ENCODE peak calls at places on chromosome 15, in eight cellular contexts. G is transverse colon, N is heart left ventricle, X is fibroblast of lung, Q is cardiac muscle cell, S is IMR-90, H is breast epithelium, O is fibroblast of mammary gland. F is an unnamed sample.
A peak's percentile ranks its signal among the peaks of the same experiment; 100 is the strongest.

GRCh38 chr15:94411279-94411678 is 179.9 kb downstream of the MCTP2 start:
- DNase-seq in G (no peak), N (no peak), X (no peak), Q (no peak), S (no peak), H (no peak), O (no peak), F (no peak)

GRCh38 chr15:60590935-60591490 is 112.1 kb upstream of the ICE2 start:
- DNase-seq in G (peak; percentile 55), N (peak; percentile 58), X (peak; percentile 25), Q (peak; percentile 73), S (peak; percentile 36), H (peak; percentile 24), O (peak; percentile 29), F (peak; percentile 57)

GRCh38 chr15:93103823-93104222 is 14.8 kb upstream of the RGMA start:
- DNase-seq in G (no peak), N (no peak), X (no peak), Q (no peak), S (no peak), H (no peak), O (no peak), F (no peak)

GRCh38 chr15:58980351-58980939 is 7.0 kb upstream of the RNF111 start:
- DNase-seq in G (no peak), N (no peak), X (peak; percentile 30), Q (peak; percentile 27), S (peak; percentile 56), H (no peak), O (peak; percentile 64), F (no peak)

GRCh38 chr15:66369773-66370651 is 13.5 kb upstream of the TIPIN start:
- DNase-seq in G (no peak), N (no peak), X (peak; percentile 9), Q (no peak), S (peak; percentile 20), H (no peak), O (no peak), F (no peak)

GRCh38 chr15:83698294-83698693 is 44.4 kb downstream of the ADAMTSL3 start:
- DNase-seq in G (peak; percentile 46), N (peak; percentile 83), X (no peak), Q (no peak), S (peak; percentile 42), H (peak; percentile 30), O (peak; percentile 92), F (no peak)

GRCh38 chr15:43239732-43240491 is 19.1 kb upstream of the EPB42 start:
- DNase-seq in G (no peak), N (no peak), X (peak; percentile 83), Q (no peak), S (no peak), H (no peak), O (no peak), F (no peak)

GRCh38 chr15:41483115-41483514 is 10.6 kb upstream of the ITPKA start:
- DNase-seq in G (no peak), N (no peak), X (no peak), Q (no peak), S (no peak), H (no peak), O (no peak), F (no peak)

GRCh38 chr15:68353418-68354145 is 76.0 kb downstream of the FEM1B start:
- DNase-seq in G (no peak), N (peak; percentile 48), X (peak; percentile 65), Q (no peak), S (peak; percentile 28), H (no peak), O (peak; percentile 39), F (no peak)

GRCh38 chr15:94174399-94174802 is 57.0 kb upstream of the MCTP2 start:
- DNase-seq in G (no peak), N (no peak), X (peak; percentile 65), Q (no peak), S (peak; percentile 87), H (no peak), O (peak; percentile 43), F (no peak)

GRCh38 chr15:48459571-48460461 is 128.6 kb downstream of the DUT start:
- DNase-seq in G (no peak), N (no peak), X (peak; percentile 86), Q (no peak), S (peak; percentile 79), H (no peak), O (peak; percentile 95), F (no peak)

GRCh38 chr15:90232941-90233700 is 620 bp downstream of the CIB1 start:
- DNase-seq in G (peak; percentile 87), N (peak; percentile 63), X (peak; percentile 42), Q (peak; percentile 73), S (peak; percentile 26), H (peak; percentile 53), O (peak; percentile 51), F (peak; percentile 53)

GRCh38 chr15:25795712-25796111 is 67.4 kb downstream of the ATP10A start:
- DNase-seq in G (no peak), N (no peak), X (no peak), Q (no peak), S (no peak), H (no peak), O (no peak), F (no peak)

GRCh38 chr15:39687965-39688364 is 94.7 kb downstream of the FSIP1 start:
- DNase-seq in G (no peak), N (no peak), X (no peak), Q (no peak), S (no peak), H (no peak), O (no peak), F (no peak)

GRCh38 chr15:39583586-39584265 is 2.8 kb downstream of the THBS1 start:
- DNase-seq in G (peak; percentile 75), N (no peak), X (peak; percentile 43), Q (peak; percentile 38), S (peak; percentile 73), H (no peak), O (peak; percentile 60), F (no peak)

GRCh38 chr15:99731336-99732267 is 1.6 kb downstream of the LYSMD4 start:
- DNase-seq in G (no peak), N (peak; percentile 36), X (no peak), Q (no peak), S (no peak), H (peak; percentile 23), O (no peak), F (no peak)
- H3K4me3 ChIP-seq in G (peak overlapping the region; percentile 99), N (peak overlapping the region; percentile 95), X (peak overlapping the region; percentile 56), Q (peak overlapping the region; percentile 70), S (peak overlapping the region; percentile 90), H (peak overlapping the region; percentile 95), O (peak overlapping the region; percentile 71), F (peak overlapping the region; percentile 69)

GRCh38 chr15:73750951-73751350 is 2.2 kb downstream of the INSYN1 start:
- DNase-seq in G (no peak), N (no peak), X (no peak), Q (no peak), S (no peak), H (no peak), O (no peak), F (no peak)

GRCh38 chr15:73753250-73754130 is at the start of gene INSYN1:
- DNase-seq in G (peak; percentile 16), N (peak; percentile 79), X (peak; percentile 54), Q (peak; percentile 75), S (no peak), H (no peak), O (peak; percentile 6), F (no peak)

GRCh38 chr15:73751481-73751880 is 1.7 kb downstream of the INSYN1 start:
- DNase-seq in G (no peak), N (no peak), X (no peak), Q (no peak), S (no peak), H (no peak), O (no peak), F (no peak)

GRCh38 chr15:73752817-73753214 is 335 bp downstream of the INSYN1 start:
- DNase-seq in G (no peak), N (no peak), X (peak; percentile 15), Q (peak; percentile 66), S (no peak), H (no peak), O (no peak), F (no peak)

DNA sequence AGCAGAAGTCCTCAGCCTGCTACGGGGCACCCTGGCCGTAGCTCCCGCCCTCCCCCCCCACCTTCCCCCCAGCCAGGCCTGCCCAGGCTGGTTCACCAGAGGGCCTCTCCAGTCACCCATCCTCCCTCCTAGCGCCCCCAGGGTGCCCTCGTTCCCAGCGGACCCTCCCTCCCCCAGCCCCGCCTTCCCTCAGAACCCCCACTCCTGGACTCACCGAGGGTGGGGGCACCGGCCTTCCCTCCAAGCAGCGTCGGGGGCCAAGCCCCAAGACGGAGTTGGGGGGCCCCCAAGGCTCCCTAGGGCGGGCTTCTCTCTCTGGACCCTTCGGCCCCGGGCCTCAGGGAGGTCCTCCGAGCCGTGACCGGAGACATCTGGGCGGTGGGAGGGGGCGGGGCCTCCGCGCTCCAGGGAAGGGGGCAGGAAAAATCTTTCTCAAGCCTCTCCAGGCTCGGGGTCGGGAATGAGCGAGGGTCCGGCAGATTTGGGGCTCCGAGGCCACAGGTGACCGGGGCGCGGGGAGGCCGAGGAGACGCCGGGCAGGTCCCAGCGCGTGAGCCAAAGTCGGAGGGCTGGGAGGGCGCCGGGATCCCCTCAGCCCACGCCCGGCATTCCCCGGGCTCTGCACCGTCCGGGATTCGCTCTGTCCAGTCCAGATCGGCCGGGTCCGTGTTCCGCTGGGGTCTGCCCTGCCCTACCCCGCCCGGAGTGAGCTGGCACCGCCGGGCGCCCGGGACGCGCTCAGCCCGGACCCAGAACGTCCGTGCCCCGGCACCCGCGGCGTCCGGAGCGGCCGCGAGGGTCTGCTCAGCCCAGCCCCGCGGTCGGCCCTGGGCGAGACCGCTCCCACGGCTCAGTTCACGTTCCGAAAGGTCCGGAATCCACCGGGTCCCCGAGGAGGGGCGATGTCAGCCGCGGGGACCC is 995 bp downstream of the INSYN1 start:
- DNase-seq in G (no peak), N (no peak), X (peak; percentile 6), Q (peak; percentile 38), S (no peak), H (no peak), O (no peak), F (no peak)
- H3K4me3 ChIP-seq in G (peak overlapping the region; percentile 50), N (peak overlapping the region; percentile 68), X (no peak overlapping the region), Q (peak overlapping the region; percentile 54), S (peak overlapping the region; percentile 37), H (peak overlapping the region; percentile 60), O (no peak overlapping the region), F (no peak overlapping the region)

DNA sequence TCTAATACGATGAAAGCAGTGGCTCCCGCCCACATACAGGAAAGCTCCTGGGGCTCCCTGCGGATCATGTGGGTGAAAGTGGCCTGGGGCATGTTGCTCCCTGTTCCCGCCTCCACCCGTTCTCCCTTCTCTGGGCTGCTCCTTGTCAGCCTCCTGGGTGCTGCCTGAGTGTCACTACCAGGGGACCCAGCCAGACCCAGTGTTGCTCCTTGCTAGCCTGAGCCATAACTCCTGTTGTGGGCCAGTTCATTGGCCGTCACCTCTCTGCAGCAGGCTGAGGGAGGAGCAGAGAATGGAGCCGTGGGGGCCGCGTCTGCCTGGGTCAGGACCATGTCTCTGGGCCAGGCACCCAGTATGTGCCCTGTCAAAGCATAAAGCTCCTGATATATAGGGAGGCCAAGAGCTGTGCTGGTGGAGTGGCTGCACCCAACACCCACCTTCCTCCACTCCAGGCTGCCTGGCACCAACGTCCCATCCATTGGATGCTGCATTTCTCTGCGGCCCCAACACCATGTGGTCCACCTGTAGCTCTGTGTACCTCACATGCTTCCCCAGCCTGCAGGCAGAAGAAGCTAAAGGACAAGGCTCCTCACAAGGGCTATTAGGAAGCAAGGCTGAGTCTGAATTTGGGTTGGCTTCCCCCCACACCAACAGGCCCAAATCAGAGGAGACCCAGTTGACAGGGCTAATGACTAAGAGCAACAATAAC is 40.5 kb downstream of the KLF13 start:
- DNase-seq in G (no peak), N (peak; percentile 57), X (no peak), Q (no peak), S (no peak), H (no peak), O (peak; percentile 13), F (no peak)
- H3K4me3 ChIP-seq in G (no peak overlapping the region), N (no peak overlapping the region), X (no peak overlapping the region), Q (no peak overlapping the region), S (no peak overlapping the region), H (peak overlapping the region; percentile 37), O (no peak overlapping the region), F (peak overlapping the region; percentile 59)

GRCh38 chr15:101807345-101807945 is 4.1 kb downstream of the OR4F6 start:
- DNase-seq in G (no peak), N (no peak), X (peak; percentile 89), Q (no peak), S (peak; percentile 89), H (no peak), O (peak; percentile 72), F (no peak)
- H3K4me3 ChIP-seq in G (no peak overlapping the region), N (no peak overlapping the region), X (no peak overlapping the region), Q (no peak overlapping the region), S (no peak overlapping the region), H (no peak overlapping the region), O (no peak overlapping the region), F (no peak overlapping the region)